ENCODE peak calls at places on chromosomes 16 and 17, in nine cellular contexts. One of them, this sample, is unnamed.

GRCh38 chr17:66570353-66571195 is 264.3 kb upstream of the CACNG5 start:
- DNase-seq in AG04450: no peak
- DNase-seq in uterus: no peak
- DNase-seq in lower lobe of right lung: no peak
- DNase-seq in fibroblast of the aortic adventitia: no peak
- DNase-seq in GM23338: no peak
- DNase-seq in thoracic aorta: no peak
- DNase-seq in Karpas-422: no peak
- DNase-seq in testis: no peak
- DNase-seq in this sample: no peak

GRCh38 chr16:89360760-89361435 is 129.5 kb downstream of the ANKRD11 start:
- DNase-seq in GM23338: no peak
- DNase-seq in fibroblast of the aortic adventitia: no peak
- DNase-seq in thoracic aorta: no peak
- DNase-seq in AG04450: no peak
- DNase-seq in testis: no peak
- DNase-seq in Karpas-422: no peak
- DNase-seq in lower lobe of right lung: no peak
- DNase-seq in uterus: no peak
- DNase-seq in this sample: no peak

GRCh38 chr16:57165923-57166322 is 19.9 kb downstream of the PSME3IP1 start:
- DNase-seq in thoracic aorta: no peak
- DNase-seq in uterus: no peak
- DNase-seq in AG04450: no peak
- DNase-seq in Karpas-422: no peak
- DNase-seq in testis: no peak
- DNase-seq in GM23338: no peak
- DNase-seq in lower lobe of right lung: no peak
- DNase-seq in fibroblast of the aortic adventitia: peak
- DNase-seq in this sample: peak

GRCh38 chr17:10754109-10754508 is 24.3 kb upstream of the TMEM220 start:
- DNase-seq in uterus: no peak
- DNase-seq in fibroblast of the aortic adventitia: peak
- DNase-seq in AG04450: no peak
- DNase-seq in testis: peak
- DNase-seq in GM23338: peak
- DNase-seq in lower lobe of right lung: no peak
- DNase-seq in thoracic aorta: no peak
- DNase-seq in Karpas-422: peak
- DNase-seq in this sample: no peak

GRCh38 chr17:72702136-72702735 is 390.3 kb downstream of the SLC39A11 start:
- DNase-seq in testis: no peak
- DNase-seq in uterus: no peak
- DNase-seq in Karpas-422: no peak
- DNase-seq in fibroblast of the aortic adventitia: peak
- DNase-seq in lower lobe of right lung: no peak
- DNase-seq in thoracic aorta: no peak
- DNase-seq in AG04450: no peak
- DNase-seq in GM23338: no peak
- DNase-seq in this sample: no peak

GRCh38 chr17:9331512-9332163 is 244.0 kb downstream of the STX8 start:
- DNase-seq in thoracic aorta: no peak
- DNase-seq in Karpas-422: no peak
- DNase-seq in uterus: no peak
- DNase-seq in fibroblast of the aortic adventitia: no peak
- DNase-seq in AG04450: no peak
- DNase-seq in lower lobe of right lung: no peak
- DNase-seq in testis: no peak
- DNase-seq in GM23338: no peak
- DNase-seq in this sample: no peak

GRCh38 chr17:35046740-35047283 is 16.7 kb downstream of the RFFL start:
- DNase-seq in Karpas-422: no peak
- DNase-seq in AG04450: no peak
- DNase-seq in lower lobe of right lung: no peak
- DNase-seq in uterus: no peak
- DNase-seq in testis: no peak
- DNase-seq in fibroblast of the aortic adventitia: peak
- DNase-seq in GM23338: no peak
- DNase-seq in thoracic aorta: no peak
- DNase-seq in this sample: no peak

GRCh38 chr17:63133489-63133888 is 167.5 kb downstream of the TANC2 start:
- DNase-seq in lower lobe of right lung: no peak
- DNase-seq in uterus: no peak
- DNase-seq in Karpas-422: no peak
- DNase-seq in AG04450: no peak
- DNase-seq in GM23338: no peak
- DNase-seq in thoracic aorta: no peak
- DNase-seq in testis: no peak
- DNase-seq in fibroblast of the aortic adventitia: no peak
- DNase-seq in this sample: no peak

GRCh38 chr16:88645941-88646340 is 4.9 kb downstream of the CYBA start:
- DNase-seq in GM23338: no peak
- DNase-seq in fibroblast of the aortic adventitia: no peak
- DNase-seq in testis: no peak
- DNase-seq in AG04450: no peak
- DNase-seq in thoracic aorta: no peak
- DNase-seq in uterus: no peak
- DNase-seq in Karpas-422: no peak
- DNase-seq in lower lobe of right lung: no peak
- DNase-seq in this sample: no peak

GRCh38 chr16:55225972-55226542 is 97.9 kb upstream of the IRX6 start:
- DNase-seq in thoracic aorta: no peak
- DNase-seq in fibroblast of the aortic adventitia: no peak
- DNase-seq in GM23338: no peak
- DNase-seq in AG04450: no peak
- DNase-seq in uterus: no peak
- DNase-seq in testis: no peak
- DNase-seq in Karpas-422: peak
- DNase-seq in lower lobe of right lung: no peak
- DNase-seq in this sample: no peak

GRCh38 chr17:2064980-2065785 is 10.3 kb downstream of the HIC1 start:
- DNase-seq in lower lobe of right lung: no peak
- DNase-seq in uterus: no peak
- DNase-seq in thoracic aorta: no peak
- DNase-seq in AG04450: no peak
- DNase-seq in GM23338: peak
- DNase-seq in fibroblast of the aortic adventitia: peak
- DNase-seq in Karpas-422: peak
- DNase-seq in testis: no peak
- DNase-seq in this sample: no peak

GRCh38 chr16:81319221-81319912 is 4.6 kb downstream of the GAN start:
- DNase-seq in uterus: no peak
- DNase-seq in testis: no peak
- DNase-seq in lower lobe of right lung: no peak
- DNase-seq in GM23338: no peak
- DNase-seq in thoracic aorta: no peak
- DNase-seq in fibroblast of the aortic adventitia: peak
- DNase-seq in Karpas-422: no peak
- DNase-seq in AG04450: peak
- DNase-seq in this sample: no peak

GRCh38 chr17:31830971-31831755 is 27.9 kb downstream of the COPRS start:
- DNase-seq in thoracic aorta: no peak
- DNase-seq in Karpas-422: no peak
- DNase-seq in lower lobe of right lung: no peak
- DNase-seq in GM23338: no peak
- DNase-seq in uterus: no peak
- DNase-seq in fibroblast of the aortic adventitia: peak
- DNase-seq in testis: no peak
- DNase-seq in AG04450: no peak
- DNase-seq in this sample: no peak

GRCh38 chr16:23060458-23061320 is 88.6 kb downstream of the USP31 start:
- DNase-seq in GM23338: peak
- DNase-seq in AG04450: peak
- DNase-seq in thoracic aorta: peak
- DNase-seq in fibroblast of the aortic adventitia: peak
- DNase-seq in testis: peak
- DNase-seq in lower lobe of right lung: peak
- DNase-seq in Karpas-422: peak
- DNase-seq in uterus: peak
- DNase-seq in this sample: peak

GRCh38 chr17:82029990-82030469 is 1.4 kb upstream of the RAC3 start:
- DNase-seq in GM23338: no peak
- DNase-seq in fibroblast of the aortic adventitia: no peak
- DNase-seq in AG04450: no peak
- DNase-seq in thoracic aorta: no peak
- DNase-seq in testis: no peak
- DNase-seq in Karpas-422: no peak
- DNase-seq in lower lobe of right lung: no peak
- DNase-seq in uterus: no peak
- DNase-seq in this sample: no peak

GRCh38 chr17:82029391-82029790 is 2.1 kb upstream of the RAC3 start:
- DNase-seq in testis: peak
- DNase-seq in fibroblast of the aortic adventitia: no peak
- DNase-seq in thoracic aorta: no peak
- DNase-seq in AG04450: no peak
- DNase-seq in GM23338: no peak
- DNase-seq in lower lobe of right lung: no peak
- DNase-seq in Karpas-422: no peak
- DNase-seq in uterus: no peak
- DNase-seq in this sample: no peak

GRCh38 chr17:82028246-82028645 is 3.2 kb upstream of the RAC3 start:
- DNase-seq in AG04450: no peak
- DNase-seq in testis: no peak
- DNase-seq in fibroblast of the aortic adventitia: no peak
- DNase-seq in Karpas-422: no peak
- DNase-seq in lower lobe of right lung: no peak
- DNase-seq in GM23338: no peak
- DNase-seq in thoracic aorta: no peak
- DNase-seq in uterus: no peak
- DNase-seq in this sample: no peak

GRCh38 chr17:82030470-82031302 is 792 bp upstream of the RAC3 start:
- DNase-seq in Karpas-422: peak
- DNase-seq in fibroblast of the aortic adventitia: peak
- DNase-seq in lower lobe of right lung: peak
- DNase-seq in uterus: peak
- DNase-seq in thoracic aorta: no peak
- DNase-seq in GM23338: peak
- DNase-seq in AG04450: peak
- DNase-seq in testis: peak
- DNase-seq in this sample: peak

GRCh38 chr17:82028966-82029365 is 2.5 kb upstream of the RAC3 start:
- DNase-seq in AG04450: no peak
- DNase-seq in Karpas-422: no peak
- DNase-seq in thoracic aorta: no peak
- DNase-seq in lower lobe of right lung: no peak
- DNase-seq in testis: no peak
- DNase-seq in GM23338: no peak
- DNase-seq in uterus: no peak
- DNase-seq in fibroblast of the aortic adventitia: no peak
- DNase-seq in this sample: no peak
- H3K4me3 ChIP-seq in AG04450: no peak
- H3K4me3 ChIP-seq in Karpas-422: no peak
- H3K4me3 ChIP-seq in thoracic aorta: no peak
- H3K4me3 ChIP-seq in lower lobe of right lung: no peak
- H3K4me3 ChIP-seq in testis: no peak
- H3K4me3 ChIP-seq in GM23338: no peak
- H3K4me3 ChIP-seq in uterus: no peak
- H3K4me3 ChIP-seq in fibroblast of the aortic adventitia: no peak
- H3K4me3 ChIP-seq in this sample: no peak

GRCh38 chr17:61450641-61451537 is 1.3 kb upstream of the TBX4 start:
- DNase-seq in GM23338: peak
- DNase-seq in thoracic aorta: no peak
- DNase-seq in fibroblast of the aortic adventitia: no peak
- DNase-seq in uterus: no peak
- DNase-seq in testis: no peak
- DNase-seq in Karpas-422: no peak
- DNase-seq in AG04450: no peak
- DNase-seq in lower lobe of right lung: no peak
- DNase-seq in this sample: peak
- H3K4me3 ChIP-seq in GM23338: peak
- H3K4me3 ChIP-seq in thoracic aorta: peak
- H3K4me3 ChIP-seq in fibroblast of the aortic adventitia: no peak
- H3K4me3 ChIP-seq in uterus: no peak
- H3K4me3 ChIP-seq in testis: no peak
- H3K4me3 ChIP-seq in Karpas-422: no peak
- H3K4me3 ChIP-seq in AG04450: no peak
- H3K4me3 ChIP-seq in lower lobe of right lung: peak
- H3K4me3 ChIP-seq in this sample: no peak

DNA sequence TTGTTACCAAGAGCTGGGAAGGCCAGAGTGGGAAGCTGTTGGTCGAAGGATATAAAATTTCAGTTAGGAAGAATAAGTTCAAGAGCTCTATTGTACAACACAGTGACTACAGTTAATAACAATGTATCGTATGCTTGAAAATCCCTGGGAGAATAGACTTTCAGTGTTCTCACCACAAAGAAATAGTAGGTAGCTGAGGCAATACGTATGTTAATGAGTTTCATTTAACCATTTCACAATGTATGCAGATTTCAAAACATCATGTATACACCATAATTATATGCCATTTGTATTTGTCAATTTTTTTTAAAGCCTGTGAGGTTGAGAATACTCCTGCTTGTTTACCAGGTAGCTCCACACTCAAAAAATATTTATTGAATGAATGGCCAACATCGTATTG is 41.5 kb upstream of the MYOCD start:
- DNase-seq in AG04450: no peak
- DNase-seq in thoracic aorta: no peak
- DNase-seq in fibroblast of the aortic adventitia: no peak
- DNase-seq in lower lobe of right lung: no peak
- DNase-seq in uterus: no peak
- DNase-seq in Karpas-422: no peak
- DNase-seq in testis: no peak
- DNase-seq in GM23338: no peak
- DNase-seq in this sample: no peak
- H3K4me3 ChIP-seq in AG04450: no peak
- H3K4me3 ChIP-seq in thoracic aorta: no peak
- H3K4me3 ChIP-seq in fibroblast of the aortic adventitia: no peak
- H3K4me3 ChIP-seq in lower lobe of right lung: no peak
- H3K4me3 ChIP-seq in uterus: no peak
- H3K4me3 ChIP-seq in Karpas-422: no peak
- H3K4me3 ChIP-seq in testis: no peak
- H3K4me3 ChIP-seq in GM23338: no peak
- H3K4me3 ChIP-seq in this sample: no peak

GRCh38 chr17:77884019-77884418 is 74.5 kb upstream of the TNRC6C start:
- DNase-seq in lower lobe of right lung: peak
- DNase-seq in fibroblast of the aortic adventitia: peak
- DNase-seq in AG04450: no peak
- DNase-seq in testis: peak
- DNase-seq in uterus: no peak
- DNase-seq in thoracic aorta: no peak
- DNase-seq in Karpas-422: peak
- DNase-seq in GM23338: peak
- DNase-seq in this sample: no peak

GRCh38 chr17:77881545-77881944 is 77.0 kb upstream of the TNRC6C start:
- DNase-seq in lower lobe of right lung: peak
- DNase-seq in testis: peak
- DNase-seq in AG04450: no peak
- DNase-seq in uterus: peak
- DNase-seq in thoracic aorta: peak
- DNase-seq in GM23338: no peak
- DNase-seq in fibroblast of the aortic adventitia: peak
- DNase-seq in Karpas-422: peak
- DNase-seq in this sample: peak

GRCh38 chr17:77882040-77882439 is 76.5 kb upstream of the TNRC6C start:
- DNase-seq in GM23338: no peak
- DNase-seq in AG04450: no peak
- DNase-seq in fibroblast of the aortic adventitia: no peak
- DNase-seq in lower lobe of right lung: peak
- DNase-seq in testis: no peak
- DNase-seq in thoracic aorta: no peak
- DNase-seq in Karpas-422: no peak
- DNase-seq in uterus: no peak
- DNase-seq in this sample: no peak

GRCh38 chr17:77883213-77883650 is 75.3 kb upstream of the TNRC6C start:
- DNase-seq in lower lobe of right lung: peak
- DNase-seq in testis: no peak
- DNase-seq in uterus: no peak
- DNase-seq in GM23338: no peak
- DNase-seq in AG04450: no peak
- DNase-seq in thoracic aorta: no peak
- DNase-seq in fibroblast of the aortic adventitia: no peak
- DNase-seq in Karpas-422: no peak
- DNase-seq in this sample: no peak

GRCh38 chr17:77882481-77883212 is 75.9 kb upstream of the TNRC6C start:
- DNase-seq in GM23338: no peak
- DNase-seq in testis: peak
- DNase-seq in thoracic aorta: no peak
- DNase-seq in AG04450: no peak
- DNase-seq in fibroblast of the aortic adventitia: peak
- DNase-seq in uterus: peak
- DNase-seq in Karpas-422: peak
- DNase-seq in lower lobe of right lung: peak
- DNase-seq in this sample: peak
- H3K4me3 ChIP-seq in GM23338: no peak
- H3K4me3 ChIP-seq in testis: no peak
- H3K4me3 ChIP-seq in thoracic aorta: no peak
- H3K4me3 ChIP-seq in AG04450: no peak
- H3K4me3 ChIP-seq in fibroblast of the aortic adventitia: no peak
- H3K4me3 ChIP-seq in uterus: no peak
- H3K4me3 ChIP-seq in Karpas-422: peak
- H3K4me3 ChIP-seq in lower lobe of right lung: no peak
- H3K4me3 ChIP-seq in this sample: no peak